ENCODE peak calls at places on chromosomes 7 and 10, in nine cellular contexts. One of them, this sample, is unnamed.

GRCh38 chr10:118213456-118213855 is 128.7 kb downstream of the FAM204A start:
- DNase-seq in HCT116: no peak
- DNase-seq in body of pancreas: no peak
- DNase-seq in ovary: no peak
- DNase-seq in NB4: peak
- DNase-seq in gastrocnemius medialis: no peak
- DNase-seq in prostate gland: no peak
- DNase-seq in vagina: no peak
- DNase-seq in A549: no peak
- DNase-seq in this sample: no peak

GRCh38 chr10:102384053-102384452 is 11.5 kb upstream of the NFKB2 start:
- DNase-seq in body of pancreas: no peak
- DNase-seq in vagina: no peak
- DNase-seq in A549: no peak
- DNase-seq in NB4: peak
- DNase-seq in HCT116: no peak
- DNase-seq in ovary: no peak
- DNase-seq in prostate gland: no peak
- DNase-seq in gastrocnemius medialis: no peak
- DNase-seq in this sample: no peak

GRCh38 chr7:29479606-29480200 is 83.9 kb upstream of the PRR15 start:
- DNase-seq in gastrocnemius medialis: no peak
- DNase-seq in prostate gland: no peak
- DNase-seq in HCT116: no peak
- DNase-seq in ovary: peak
- DNase-seq in body of pancreas: no peak
- DNase-seq in A549: no peak
- DNase-seq in NB4: no peak
- DNase-seq in vagina: no peak
- DNase-seq in this sample: no peak

GRCh38 chr10:132066812-132067211 is 1.1 kb downstream of the JAKMIP3 start:
- DNase-seq in ovary: no peak
- DNase-seq in vagina: no peak
- DNase-seq in HCT116: no peak
- DNase-seq in NB4: no peak
- DNase-seq in gastrocnemius medialis: no peak
- DNase-seq in body of pancreas: no peak
- DNase-seq in prostate gland: no peak
- DNase-seq in A549: no peak
- DNase-seq in this sample: no peak

GRCh38 chr7:101618207-101618839 is 10.8 kb downstream of the MYL10 start:
- DNase-seq in A549: no peak
- DNase-seq in NB4: no peak
- DNase-seq in HCT116: no peak
- DNase-seq in ovary: no peak
- DNase-seq in body of pancreas: no peak
- DNase-seq in vagina: no peak
- DNase-seq in prostate gland: no peak
- DNase-seq in gastrocnemius medialis: no peak
- DNase-seq in this sample: no peak

GRCh38 chr10:127866276-127867013 is 26.3 kb downstream of the CLRN3 start:
- DNase-seq in A549: no peak
- DNase-seq in NB4: no peak
- DNase-seq in ovary: no peak
- DNase-seq in gastrocnemius medialis: no peak
- DNase-seq in prostate gland: no peak
- DNase-seq in body of pancreas: no peak
- DNase-seq in HCT116: no peak
- DNase-seq in vagina: no peak
- DNase-seq in this sample: no peak

GRCh38 chr10:72001026-72001380 is 36.8 kb downstream of the CHST3 start:
- DNase-seq in prostate gland: no peak
- DNase-seq in A549: no peak
- DNase-seq in gastrocnemius medialis: no peak
- DNase-seq in HCT116: no peak
- DNase-seq in ovary: peak
- DNase-seq in body of pancreas: peak
- DNase-seq in NB4: no peak
- DNase-seq in vagina: no peak
- DNase-seq in this sample: no peak

GRCh38 chr7:4809091-4809591 is 33.7 kb downstream of the AP5Z1 start:
- DNase-seq in NB4: no peak
- DNase-seq in body of pancreas: peak
- DNase-seq in gastrocnemius medialis: no peak
- DNase-seq in A549: no peak
- DNase-seq in vagina: no peak
- DNase-seq in ovary: no peak
- DNase-seq in HCT116: no peak
- DNase-seq in prostate gland: no peak
- DNase-seq in this sample: no peak

GRCh38 chr7:150994141-150994837 is 3.5 kb downstream of the NOS3 start:
- DNase-seq in vagina: no peak
- DNase-seq in gastrocnemius medialis: no peak
- DNase-seq in body of pancreas: no peak
- DNase-seq in A549: no peak
- DNase-seq in HCT116: no peak
- DNase-seq in ovary: peak
- DNase-seq in prostate gland: no peak
- DNase-seq in NB4: peak
- DNase-seq in this sample: no peak

GRCh38 chr7:112723416-112723815 is 66.8 kb downstream of the TMEM168 start:
- DNase-seq in body of pancreas: no peak
- DNase-seq in A549: no peak
- DNase-seq in prostate gland: no peak
- DNase-seq in vagina: no peak
- DNase-seq in ovary: no peak
- DNase-seq in gastrocnemius medialis: no peak
- DNase-seq in NB4: no peak
- DNase-seq in HCT116: no peak
- DNase-seq in this sample: no peak

GRCh38 chr7:45157653-45158401 is at the start of gene RAMP3:
- DNase-seq in body of pancreas: no peak
- DNase-seq in gastrocnemius medialis: no peak
- DNase-seq in ovary: no peak
- DNase-seq in A549: no peak
- DNase-seq in prostate gland: no peak
- DNase-seq in vagina: no peak
- DNase-seq in NB4: no peak
- DNase-seq in HCT116: no peak
- DNase-seq in this sample: no peak

GRCh38 chr10:28036587-28036986 is 37.7 kb upstream of the ODAD2 start:
- DNase-seq in ovary: no peak
- DNase-seq in prostate gland: no peak
- DNase-seq in HCT116: no peak
- DNase-seq in body of pancreas: no peak
- DNase-seq in A549: no peak
- DNase-seq in gastrocnemius medialis: no peak
- DNase-seq in vagina: no peak
- DNase-seq in NB4: no peak
- DNase-seq in this sample: no peak

DNA sequence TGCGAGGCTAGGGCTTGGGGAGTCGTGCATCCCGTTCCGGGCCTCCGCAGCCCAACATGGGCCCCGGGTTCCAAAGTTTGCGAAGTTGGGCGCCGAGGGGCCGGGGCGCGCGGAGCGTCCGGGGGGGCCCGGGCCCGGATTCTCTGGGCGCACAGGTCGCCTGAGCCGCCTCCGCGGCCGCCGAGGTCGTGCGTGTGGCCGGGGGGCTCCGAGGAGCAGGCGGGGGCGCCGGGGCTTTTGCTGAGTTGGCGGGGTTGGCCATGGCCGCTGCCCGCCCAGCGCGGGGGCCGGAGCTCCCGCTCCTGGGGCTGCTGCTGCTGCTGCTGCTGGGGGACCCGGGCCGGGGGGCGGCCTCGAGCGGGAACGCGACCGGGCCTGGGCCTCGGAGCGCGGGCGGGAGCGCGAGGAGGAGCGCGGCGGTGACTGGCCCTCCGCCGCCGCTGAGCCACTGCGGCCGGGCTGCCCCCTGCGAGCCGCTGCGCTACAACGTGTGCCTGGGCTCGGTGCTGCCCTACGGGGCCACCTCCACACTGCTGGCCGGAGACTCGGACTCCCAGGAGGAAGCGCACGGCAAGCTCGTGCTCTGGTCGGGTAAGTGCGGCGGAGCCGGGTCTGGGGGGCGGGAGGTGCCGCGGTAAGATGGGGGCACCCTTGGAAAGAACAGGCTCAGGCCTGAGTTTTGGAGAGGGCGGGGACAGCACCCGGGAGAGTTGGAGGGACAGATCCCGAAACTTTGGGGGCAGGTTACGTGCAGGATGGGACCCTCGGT is 643 bp downstream of the SMO start:
- DNase-seq in A549: peak
- DNase-seq in NB4: no peak
- DNase-seq in prostate gland: no peak
- DNase-seq in vagina: no peak
- DNase-seq in gastrocnemius medialis: no peak
- DNase-seq in ovary: peak
- DNase-seq in HCT116: no peak
- DNase-seq in body of pancreas: peak
- DNase-seq in this sample: peak
- H3K4me3 ChIP-seq in A549: peak
- H3K4me3 ChIP-seq in NB4: no peak
- H3K4me3 ChIP-seq in prostate gland: peak
- H3K4me3 ChIP-seq in vagina: peak
- H3K4me3 ChIP-seq in gastrocnemius medialis: peak
- H3K4me3 ChIP-seq in ovary: peak
- H3K4me3 ChIP-seq in HCT116: peak
- H3K4me3 ChIP-seq in body of pancreas: peak
- H3K4me3 ChIP-seq in this sample: peak

GRCh38 chr10:6144609-6145413 is 56.0 kb downstream of the RBM17 start:
- DNase-seq in gastrocnemius medialis: peak
- DNase-seq in A549: peak
- DNase-seq in HCT116: peak
- DNase-seq in ovary: peak
- DNase-seq in vagina: no peak
- DNase-seq in NB4: peak
- DNase-seq in body of pancreas: peak
- DNase-seq in prostate gland: peak
- DNase-seq in this sample: peak
- TF ChIP-seq POLR2A in gastrocnemius medialis: peak
- TF ChIP-seq POLR2A in A549: peak
- TF ChIP-seq POLR2A in HCT116: peak
- TF ChIP-seq POLR2A in ovary: peak
- TF ChIP-seq POLR2A in vagina: no peak
- TF ChIP-seq POLR2A in NB4: peak
- TF ChIP-seq POLR2A in body of pancreas: peak
- TF ChIP-seq POLR2A in prostate gland: peak
- TF ChIP-seq POLR2A in this sample: peak

DNA sequence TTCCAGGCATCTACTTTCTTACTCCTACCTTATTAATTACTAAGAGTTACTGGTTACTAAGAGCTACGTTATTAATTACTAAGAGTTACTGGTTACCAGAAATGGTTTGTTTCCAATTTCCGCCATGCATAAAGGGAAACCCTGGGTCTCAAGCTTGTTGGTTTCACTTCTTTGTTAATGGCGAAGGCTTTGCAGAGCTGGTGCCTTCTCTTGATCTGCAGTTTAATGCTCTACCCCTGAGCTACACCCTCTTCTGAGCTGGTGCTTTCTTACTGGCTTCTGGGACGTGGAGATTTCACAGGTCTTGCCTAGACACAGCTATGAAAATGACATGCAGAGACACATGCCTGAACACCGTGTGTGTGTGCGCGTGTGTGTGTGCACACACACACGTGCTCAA is 560 bp downstream of the CPA4 start:
- DNase-seq in NB4: no peak
- DNase-seq in A549: no peak
- DNase-seq in HCT116: no peak
- DNase-seq in vagina: no peak
- DNase-seq in gastrocnemius medialis: no peak
- DNase-seq in prostate gland: no peak
- DNase-seq in body of pancreas: no peak
- DNase-seq in ovary: no peak
- DNase-seq in this sample: no peak
- H3K4me3 ChIP-seq in NB4: no peak
- H3K4me3 ChIP-seq in A549: no peak
- H3K4me3 ChIP-seq in HCT116: peak
- H3K4me3 ChIP-seq in vagina: no peak
- H3K4me3 ChIP-seq in gastrocnemius medialis: no peak
- H3K4me3 ChIP-seq in prostate gland: no peak
- H3K4me3 ChIP-seq in body of pancreas: no peak
- H3K4me3 ChIP-seq in ovary: no peak
- H3K4me3 ChIP-seq in this sample: no peak

GRCh38 chr7:94594882-94595281 is 61.1 kb downstream of the SGCE start:
- DNase-seq in ovary: no peak
- DNase-seq in prostate gland: no peak
- DNase-seq in vagina: no peak
- DNase-seq in gastrocnemius medialis: no peak
- DNase-seq in NB4: no peak
- DNase-seq in HCT116: no peak
- DNase-seq in body of pancreas: no peak
- DNase-seq in A549: no peak
- DNase-seq in this sample: no peak

GRCh38 chr7:94591185-94591584 is 64.7 kb downstream of the SGCE start:
- DNase-seq in HCT116: no peak
- DNase-seq in vagina: no peak
- DNase-seq in prostate gland: no peak
- DNase-seq in gastrocnemius medialis: no peak
- DNase-seq in A549: no peak
- DNase-seq in body of pancreas: no peak
- DNase-seq in ovary: no peak
- DNase-seq in NB4: peak
- DNase-seq in this sample: no peak

GRCh38 chr7:94595717-94596116 is 60.2 kb downstream of the SGCE start:
- DNase-seq in HCT116: no peak
- DNase-seq in NB4: no peak
- DNase-seq in ovary: no peak
- DNase-seq in body of pancreas: no peak
- DNase-seq in gastrocnemius medialis: no peak
- DNase-seq in prostate gland: no peak
- DNase-seq in A549: no peak
- DNase-seq in vagina: no peak
- DNase-seq in this sample: no peak

GRCh38 chr7:94588090-94588489 is 67.8 kb downstream of the SGCE start:
- DNase-seq in ovary: no peak
- DNase-seq in NB4: no peak
- DNase-seq in prostate gland: no peak
- DNase-seq in A549: no peak
- DNase-seq in body of pancreas: no peak
- DNase-seq in HCT116: no peak
- DNase-seq in vagina: no peak
- DNase-seq in gastrocnemius medialis: no peak
- DNase-seq in this sample: no peak

DNA sequence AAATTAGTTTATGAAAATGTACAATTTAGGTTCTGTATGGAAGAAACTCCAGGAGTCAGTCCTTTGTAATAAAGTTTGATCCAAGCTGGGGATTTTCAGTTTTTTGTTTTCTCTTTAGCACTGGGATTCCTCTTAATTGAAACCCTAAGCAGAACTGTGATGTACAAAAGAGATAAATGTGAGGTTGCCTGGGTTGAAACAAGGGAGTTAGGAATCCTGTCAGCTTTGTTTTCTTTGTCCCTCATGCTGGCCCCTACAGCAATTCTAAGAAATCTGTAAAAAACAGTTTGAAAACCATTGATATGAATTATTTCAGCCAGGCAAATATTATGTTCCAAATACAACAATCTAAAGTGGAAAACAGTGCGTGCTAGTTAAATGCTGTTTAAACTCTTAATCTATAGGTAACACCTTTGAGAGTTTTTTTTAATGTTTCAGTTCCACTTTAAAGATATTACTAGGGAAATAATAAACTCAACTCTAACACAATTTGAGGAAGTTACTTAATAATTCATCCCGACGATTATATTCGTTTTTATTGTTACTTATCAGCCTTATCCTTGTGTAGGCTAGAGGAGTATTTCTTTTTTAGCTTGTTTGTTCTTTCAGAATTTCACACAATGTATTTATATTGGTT is 65.3 kb downstream of the SGCE start:
- DNase-seq in body of pancreas: no peak
- DNase-seq in ovary: no peak
- DNase-seq in prostate gland: no peak
- DNase-seq in A549: no peak
- DNase-seq in gastrocnemius medialis: no peak
- DNase-seq in vagina: no peak
- DNase-seq in NB4: no peak
- DNase-seq in HCT116: no peak
- DNase-seq in this sample: no peak
- TF ChIP-seq POLR2A in body of pancreas: no peak
- TF ChIP-seq POLR2A in ovary: no peak
- TF ChIP-seq POLR2A in prostate gland: no peak
- TF ChIP-seq POLR2A in A549: no peak
- TF ChIP-seq POLR2A in gastrocnemius medialis: no peak
- TF ChIP-seq POLR2A in vagina: no peak
- TF ChIP-seq POLR2A in NB4: no peak
- TF ChIP-seq POLR2A in HCT116: no peak
- TF ChIP-seq POLR2A in this sample: no peak

This sample was measured in right lobe of liver.